ENCODE peak calls at places on chromosomes 12 and 14, in five cellular contexts. L is PC-3, C is hepatocyte, P is HCT116, V is SK-N-SH. E is an unnamed sample.

GRCh38 chr12:128932521-128932920 is 79.2 kb downstream of the GLT1D1 start:
- DNase-seq in L (no peak), C (no peak), P (no peak), V (no peak), E (no peak)

GRCh38 chr14:83556746-83557460 is 1973.0 kb upstream of the FLRT2 start:
- DNase-seq in L (peak; percentile 68), C (no peak), P (no peak), V (no peak), E (no peak)

GRCh38 chr14:102665665-102666064 is 73.2 kb downstream of the RCOR1 start:
- DNase-seq in L (no peak), C (no peak), P (no peak), V (no peak), E (no peak)

GRCh38 chr12:104825408-104825807 is 132.7 kb downstream of the SLC41A2 start:
- DNase-seq in L (peak; percentile 70), C (no peak), P (no peak), V (no peak), E (no peak)

GRCh38 chr14:54450535-54450934 is 9.4 kb upstream of the CNIH1 start:
- DNase-seq in L (no peak), C (no peak), P (no peak), V (peak; percentile 39), E (peak; percentile 32)

GRCh38 chr12:78155546-78155945 is 324.9 kb downstream of the NAV3 start:
- DNase-seq in L (peak; percentile 63), C (no peak), P (no peak), V (no peak), E (no peak)

GRCh38 chr12:19205120-19205519 is 75.6 kb downstream of the PLEKHA5 start:
- DNase-seq in L (no peak), C (no peak), P (no peak), V (no peak), E (no peak)

GRCh38 chr14:94345344-94346072 is 22.4 kb upstream of the SERPINA6 start:
- DNase-seq in L (peak; percentile 81), C (peak; percentile 78), P (peak; percentile 76), V (no peak), E (no peak)

GRCh38 chr14:29339491-29339890 is 572.9 kb downstream of the FOXG1 start:
- DNase-seq in L (peak; percentile 59), C (no peak), P (no peak), V (no peak), E (no peak)

GRCh38 chr14:48536318-48536717 is 860.9 kb upstream of the MDGA2 start:
- DNase-seq in L (peak; percentile 43), C (peak; percentile 6), P (peak; percentile 19), V (peak; percentile 0), E (no peak)

GRCh38 chr12:59651230-59651920 is 55.5 kb downstream of the SLC16A7 start:
- DNase-seq in L (peak; percentile 45), C (peak; percentile 11), P (no peak), V (no peak), E (no peak)

GRCh38 chr14:33249361-33249760 is 310.7 kb downstream of the NPAS3 start:
- DNase-seq in L (no peak), C (no peak), P (no peak), V (no peak), E (no peak)

GRCh38 chr12:122452701-122453285 is 30.3 kb upstream of the CLIP1 start:
- DNase-seq in L (no peak), C (no peak), P (no peak), V (no peak), E (no peak)

GRCh38 chr14:63833728-63834127 is 19.1 kb upstream of the SYNE2 start:
- DNase-seq in L (peak; percentile 19), C (no peak), P (no peak), V (peak; percentile 13), E (no peak)

GRCh38 chr14:64080452-64080851 is 213.7 kb downstream of the ESR2 start:
- DNase-seq in L (no peak), C (no peak), P (no peak), V (no peak), E (no peak)

GRCh38 chr14:33254876-33255275 is 316.2 kb downstream of the NPAS3 start:
- DNase-seq in L (no peak), C (no peak), P (no peak), V (no peak), E (no peak)

GRCh38 chr12:96371787-96372699 is 28.2 kb downstream of the CDK17 start:
- DNase-seq in L (no peak), C (no peak), P (no peak), V (no peak), E (no peak)

DNA sequence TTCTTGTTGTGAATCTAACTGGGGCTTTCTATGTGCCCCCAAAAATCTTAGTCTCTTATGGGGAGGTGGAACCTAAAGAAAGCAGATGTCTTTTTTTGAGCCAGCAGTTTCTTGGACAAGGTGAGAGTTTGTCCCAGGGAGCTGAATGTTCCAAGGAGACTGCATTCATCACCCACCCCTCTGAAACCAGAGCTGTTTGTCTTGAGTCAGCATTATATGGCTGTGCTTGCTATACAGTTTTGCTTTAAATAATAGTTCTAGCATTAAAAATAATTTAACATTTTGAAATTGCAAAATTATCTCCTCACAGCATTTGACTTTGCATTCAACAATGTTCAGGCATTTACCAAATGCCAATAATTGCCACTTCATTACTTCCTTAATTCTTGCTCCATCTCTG is 813.3 kb downstream of the BCL11B start:
- DNase-seq in L (no peak), C (no peak), P (no peak), V (no peak), E (no peak)
- H3K9me2 ChIP-seq in L (no peaks in the 10 kb centered on the region), C (no peaks in the 10 kb centered on the region), P (no peaks in the 10 kb centered on the region), V (no peaks in the 10 kb centered on the region), E (no peaks in the 10 kb centered on the region)

GRCh38 chr12:39095636-39096330 is 190.4 kb upstream of the CPNE8 start:
- DNase-seq in L (no peak), C (peak; percentile 19), P (no peak), V (no peak), E (no peak)
- H3K27me3 ChIP-seq in L (no peaks in the 10 kb centered on the region), C (no peaks in the 10 kb centered on the region), P (no peaks in the 10 kb centered on the region), V (no peaks in the 10 kb centered on the region), E (no peaks in the 10 kb centered on the region)

GRCh38 chr14:98956616-98957015 is 315.4 kb downstream of the BCL11B start:
- DNase-seq in L (no peak), C (no peak), P (no peak), V (no peak), E (no peak)
- H3K9me2 ChIP-seq in L (no peaks in the 10 kb centered on the region), C (no peaks in the 10 kb centered on the region), P (no peaks in the 10 kb centered on the region), V (no peaks in the 10 kb centered on the region), E (no peaks in the 10 kb centered on the region)

GRCh38 chr12:114415525-114415868 is 9.6 kb upstream of the TBX5 start:
- DNase-seq in L (no peak), C (no peak), P (no peak), V (no peak), E (no peak)

GRCh38 chr12:114412825-114413749 is 7.1 kb upstream of the TBX5 start:
- DNase-seq in L (no peak), C (no peak), P (no peak), V (no peak), E (no peak)

GRCh38 chr12:114414866-114415524 is 9.1 kb upstream of the TBX5 start:
- DNase-seq in L (no peak), C (no peak), P (no peak), V (no peak), E (no peak)

GRCh38 chr12:114416028-114416427 is 10.1 kb upstream of the TBX5 start:
- DNase-seq in L (no peak), C (no peak), P (no peak), V (no peak), E (no peak)

DNA sequence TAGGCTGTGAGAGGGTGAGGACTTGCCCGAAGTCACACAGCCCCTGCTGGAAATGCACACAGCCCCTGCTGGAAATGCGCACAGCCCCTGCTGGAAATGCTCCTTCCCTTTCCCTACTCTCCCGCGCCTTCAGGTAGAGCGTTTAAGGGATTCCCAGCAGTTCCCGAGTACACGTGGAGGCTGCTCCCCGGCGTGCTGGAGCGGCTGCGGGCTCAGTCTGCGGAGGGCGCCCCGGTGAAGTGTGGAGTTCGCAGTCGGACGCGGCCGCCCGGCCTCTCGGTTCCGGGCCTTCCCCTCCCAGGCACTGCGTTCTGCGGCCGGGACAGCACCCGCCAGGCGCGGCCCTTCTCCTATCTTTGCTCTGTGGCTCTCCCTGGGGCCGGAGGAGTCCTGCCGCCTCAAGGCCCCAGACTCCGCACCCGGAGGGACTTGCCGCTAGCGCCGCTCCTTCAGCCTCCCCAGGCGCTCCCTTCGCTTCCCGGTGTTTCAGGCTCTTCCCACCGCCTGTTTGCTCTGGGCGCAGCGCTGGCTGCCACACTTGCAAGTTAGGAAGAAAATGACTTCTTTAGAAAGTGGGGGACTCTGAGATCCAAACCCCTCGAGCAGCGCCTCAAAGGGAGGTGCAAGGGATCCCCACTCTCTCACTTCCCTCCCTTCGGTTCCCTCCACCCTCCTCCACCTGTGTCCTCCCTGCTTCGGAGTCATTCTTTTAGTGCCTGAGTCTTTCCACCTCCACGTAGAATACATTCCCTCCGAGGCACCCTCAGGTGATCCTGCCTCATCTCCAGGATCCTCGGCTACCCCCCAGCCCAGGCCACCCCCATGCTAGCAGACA is 8.3 kb upstream of the TBX5 start:
- DNase-seq in L (no peak), C (peak; percentile 21), P (no peak), V (no peak), E (no peak)
- H3K27me3 ChIP-seq in L (peaks cover 81% of the 10 kb centered on the region), C (peaks cover 92% of the 10 kb centered on the region), P (peaks cover 24% of the 10 kb centered on the region), V (peaks cover 73% of the 10 kb centered on the region), E (peaks cover 3% of the 10 kb centered on the region)

DNA sequence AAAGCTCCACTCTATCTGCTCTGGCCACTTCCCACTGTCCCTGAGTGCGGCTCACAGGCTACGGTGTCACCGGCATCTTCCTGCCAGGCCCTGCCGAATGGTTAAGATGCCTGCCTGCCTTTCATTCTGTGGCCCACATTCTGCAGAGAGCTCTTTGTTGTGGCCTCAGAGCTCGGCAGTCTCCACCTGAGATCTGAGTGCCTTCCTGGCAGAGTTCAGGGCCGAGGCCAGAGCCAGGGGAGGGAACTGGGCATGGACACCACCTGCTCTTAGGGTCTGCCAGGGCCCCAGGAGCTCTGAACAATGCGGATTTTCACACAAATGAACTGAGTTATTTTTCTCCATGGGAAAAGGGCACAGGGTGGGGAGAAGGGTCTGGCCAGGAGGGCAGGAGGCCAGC is 127.2 kb downstream of the RBM19 start:
- DNase-seq in L (no peak), C (no peak), P (no peak), V (no peak), E (no peak)
- H3K9me2 ChIP-seq in L (no peaks in the 10 kb centered on the region), C (no peaks in the 10 kb centered on the region), P (no peaks in the 10 kb centered on the region), V (no peaks in the 10 kb centered on the region), E (no peaks in the 10 kb centered on the region)

DNA sequence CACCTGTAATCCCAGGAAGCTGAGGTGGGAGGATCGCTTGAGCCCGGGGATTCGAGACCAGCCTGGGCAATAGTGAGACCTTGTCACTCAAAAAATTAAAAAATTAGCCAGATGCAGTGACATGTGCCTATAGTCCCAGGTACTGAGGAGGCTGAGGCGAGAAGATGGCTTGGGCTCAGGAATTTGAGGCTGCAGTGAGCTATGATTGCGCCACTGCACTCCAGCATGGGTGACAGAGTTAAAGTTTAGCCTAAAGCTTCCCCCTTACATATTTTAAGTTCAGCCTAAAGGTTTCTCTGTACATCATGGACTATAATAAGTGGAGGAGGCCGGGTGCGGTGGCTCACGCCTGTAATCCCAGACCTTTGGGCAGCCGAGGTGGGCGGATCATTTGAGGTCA is 70.1 kb downstream of the SPRING1 start:
- DNase-seq in L (no peak), C (no peak), P (no peak), V (no peak), E (no peak)
- H3K27me3 ChIP-seq in L (no peaks in the 10 kb centered on the region), C (no peaks in the 10 kb centered on the region), P (no peaks in the 10 kb centered on the region), V (no peaks in the 10 kb centered on the region), E (no peaks in the 10 kb centered on the region)